ENCODE peak calls at places on chromosomes 1 and 21, in nine cellular contexts. O is K562; S is natural killer cell; C is fibroblast of mammary gland; H is WTC11; D is fibroblast of pulmonary artery; L is upper lobe of right lung; R is cardiac muscle cell; J is CD8-positive, alpha-beta T cell. G is an unnamed sample.

GRCh38 chr1:23555949-23556640 is 3.2 kb downstream of the ID3 start:
- DNase-seq in J (no peak), R (peak), L (no peak), D (peak), C (peak), O (no peak), H (peak), S (no peak), G (peak)

GRCh38 chr1:94246692-94247145 is 9.3 kb upstream of the ARHGAP29 start:
- DNase-seq in J (no peak), R (peak), L (no peak), O (no peak), C (no peak), D (peak), H (no peak), S (no peak), G (no peak)

GRCh38 chr1:205012416-205013140 is 30.4 kb upstream of the CNTN2 start:
- DNase-seq in S (no peak), O (no peak), D (no peak), J (no peak), C (no peak), H (no peak), R (no peak), L (no peak), G (peak)

GRCh38 chr1:203839081-203839480 is 22.3 kb upstream of the SNRPE start:
- DNase-seq in D (peak), R (no peak), S (no peak), O (no peak), L (no peak), H (no peak), C (peak), J (no peak), G (peak)

GRCh38 chr1:5598824-5599395 is 393.3 kb downstream of the NPHP4 start:
- DNase-seq in L (no peak), C (no peak), D (no peak), R (no peak), J (no peak), S (no peak), H (no peak), O (no peak), G (no peak)

GRCh38 chr1:84299536-84300260 is 1.8 kb upstream of the SAMD13 start:
- DNase-seq in J (no peak), H (no peak), R (no peak), D (peak), S (no peak), L (no peak), C (no peak), O (no peak), G (no peak)

GRCh38 chr1:46948629-46949282 is 7.5 kb upstream of the CYP4A11 start:
- DNase-seq in O (no peak), H (no peak), D (no peak), S (no peak), R (no peak), J (no peak), L (no peak), C (no peak), G (no peak)

GRCh38 chr21:26506951-26507350 is 66.1 kb downstream of the CYYR1 start:
- DNase-seq in S (no peak), J (no peak), R (no peak), H (no peak), D (peak), L (no peak), O (no peak), C (peak), G (peak)

GRCh38 chr1:217014066-217014465 is 290.8 kb upstream of the ESRRG start:
- DNase-seq in O (no peak), J (no peak), R (peak), S (no peak), H (no peak), L (no peak), C (no peak), D (no peak), G (no peak)

GRCh38 chr1:209675567-209676154 is 449 bp downstream of the G0S2 start:
- DNase-seq in S (no peak), O (no peak), H (peak), C (no peak), L (peak), D (no peak), J (no peak), R (peak), G (peak)

GRCh38 chr1:34688358-34688757 is 66.5 kb upstream of the GJB5 start:
- DNase-seq in D (no peak), O (no peak), H (no peak), R (no peak), C (no peak), L (no peak), S (no peak), J (no peak), G (no peak)

GRCh38 chr1:83581747-83582146 is 417.2 kb downstream of the TTLL7 start:
- DNase-seq in L (no peak), J (no peak), C (no peak), D (no peak), O (no peak), R (no peak), S (no peak), H (no peak), G (no peak)

GRCh38 chr1:180560200-180560867 is 1.6 kb downstream of the OVAAL start:
- DNase-seq in J (no peak), C (no peak), H (no peak), D (no peak), L (no peak), O (no peak), R (no peak), S (no peak), G (no peak)

GRCh38 chr1:32684167-32684811 is 18.3 kb downstream of the SYNC start:
- DNase-seq in H (no peak), D (peak), S (no peak), R (no peak), C (peak), O (no peak), J (no peak), L (peak), G (peak)

GRCh38 chr1:226711976-226712778 is 26.9 kb downstream of the ITPKB start:
- DNase-seq in S (peak), D (no peak), L (no peak), R (no peak), H (no peak), J (peak), C (no peak), O (no peak), G (no peak)

GRCh38 chr1:31815307-31815645 is 546 bp downstream of the SPOCD1 start:
- DNase-seq in L (no peak), D (no peak), J (no peak), H (no peak), S (no peak), C (no peak), O (no peak), R (no peak), G (no peak)

GRCh38 chr1:40939320-40940059 is 40.0 kb upstream of the CTPS1 start:
- DNase-seq in C (peak), H (no peak), D (peak), J (no peak), L (no peak), O (peak), S (no peak), R (no peak), G (peak)

GRCh38 chr1:2204384-2205190 is 10.0 kb upstream of the FAAP20 start:
- DNase-seq in L (peak), D (peak), C (peak), H (peak), J (no peak), R (no peak), O (peak), S (no peak), G (peak)

GRCh38 chr1:39134768-39135333 is 69.6 kb upstream of the MACF1 start:
- DNase-seq in O (no peak), J (no peak), C (no peak), D (no peak), S (no peak), H (no peak), R (no peak), L (no peak), G (no peak)

GRCh38 chr1:39131940-39132339 is 72.6 kb upstream of the MACF1 start:
- DNase-seq in H (no peak), O (no peak), S (no peak), L (no peak), R (no peak), C (no peak), J (no peak), D (no peak), G (no peak)

GRCh38 chr1:39133340-39133684 is 71.2 kb upstream of the MACF1 start:
- DNase-seq in H (no peak), C (no peak), J (no peak), L (no peak), D (no peak), R (no peak), O (no peak), S (no peak), G (no peak)

GRCh38 chr1:39130297-39130696 is 74.2 kb upstream of the MACF1 start:
- DNase-seq in L (no peak), D (peak), J (no peak), C (peak), H (no peak), O (no peak), R (no peak), S (no peak), G (peak)

DNA sequence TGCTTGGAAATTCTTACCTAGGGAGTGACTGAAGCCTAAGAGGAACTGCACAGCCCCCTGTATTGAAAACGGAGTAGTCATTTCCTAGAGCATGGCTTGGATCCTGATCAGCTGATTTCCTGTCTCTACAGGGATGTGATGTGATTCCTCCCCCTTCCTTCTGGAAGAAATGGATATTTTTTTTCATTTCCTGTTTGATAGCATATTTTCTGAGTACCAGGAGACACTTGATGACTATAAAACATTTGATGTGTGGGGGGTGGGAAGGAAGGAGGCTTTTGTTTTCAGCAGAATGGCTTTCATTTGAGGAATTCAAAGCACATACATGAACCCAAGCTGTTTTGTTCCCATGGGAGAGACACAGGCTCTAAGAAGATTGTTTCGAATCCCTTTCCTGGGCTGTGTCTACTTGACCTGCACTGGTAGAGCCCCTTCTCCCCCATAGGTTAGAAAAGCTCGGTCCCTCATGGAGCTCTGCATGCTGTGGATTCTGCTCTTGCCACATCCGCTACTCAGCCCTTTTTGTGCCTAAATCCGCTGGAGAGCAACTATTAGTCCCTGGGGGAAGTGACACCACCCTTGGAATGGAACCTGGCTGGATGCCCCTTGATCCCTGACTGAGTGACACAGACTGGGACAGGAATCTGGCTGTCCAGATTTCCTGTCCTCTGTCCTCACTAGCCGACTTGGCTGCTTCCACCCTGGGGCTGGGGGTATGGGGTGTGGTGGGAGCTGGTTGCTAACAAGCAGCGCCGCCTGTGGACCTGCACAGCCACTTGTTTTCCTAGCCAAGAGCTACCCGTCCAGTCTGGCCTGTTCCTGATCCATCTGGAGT is 71.8 kb upstream of the MACF1 start:
- DNase-seq in J (no peak), D (peak), R (peak), H (peak), O (peak), S (no peak), C (peak), L (peak), G (peak)
- TF ChIP-seq CTCF in J (no peak), D (peak), R (peak), H (no peak), O (peak), S (no peak), C (no peak), L (peak), G (no peak)

DNA sequence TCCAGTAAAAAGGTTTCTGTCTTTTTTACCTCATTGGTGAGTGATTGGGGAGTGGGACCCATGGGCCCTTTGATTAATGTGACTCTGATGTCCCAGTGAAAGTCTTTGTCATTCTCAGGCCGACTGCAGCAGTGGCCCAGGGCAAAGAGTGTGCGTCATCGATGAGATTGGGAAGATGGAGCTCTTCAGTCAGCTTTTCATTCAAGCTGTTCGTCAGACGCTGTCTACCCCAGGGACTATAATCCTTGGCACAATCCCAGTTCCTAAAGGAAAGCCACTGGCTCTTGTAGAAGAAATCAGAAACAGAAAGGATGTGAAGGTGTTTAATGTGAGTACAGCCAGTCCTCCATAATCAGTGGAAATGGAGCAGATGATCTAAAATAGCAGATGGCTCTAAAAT is 19.4 kb downstream of the NTPCR start:
- DNase-seq in D (no peak), R (no peak), J (no peak), C (peak), H (no peak), L (no peak), S (no peak), O (no peak), G (no peak)
- TF ChIP-seq CTCF in D (no peak), R (no peak), J (no peak), C (no peak), H (no peak), L (no peak), S (no peak), O (no peak), G (no peak)

GRCh38 chr1:228226956-228227791 is 19.3 kb downstream of the OBSCN start:
- DNase-seq in S (no peak), D (peak), J (no peak), H (no peak), L (no peak), C (peak), O (no peak), R (no peak), G (peak)
- TF ChIP-seq CTCF in S (no peak), D (peak), J (no peak), H (no peak), L (peak), C (no peak), O (peak), R (peak), G (peak)

DNA sequence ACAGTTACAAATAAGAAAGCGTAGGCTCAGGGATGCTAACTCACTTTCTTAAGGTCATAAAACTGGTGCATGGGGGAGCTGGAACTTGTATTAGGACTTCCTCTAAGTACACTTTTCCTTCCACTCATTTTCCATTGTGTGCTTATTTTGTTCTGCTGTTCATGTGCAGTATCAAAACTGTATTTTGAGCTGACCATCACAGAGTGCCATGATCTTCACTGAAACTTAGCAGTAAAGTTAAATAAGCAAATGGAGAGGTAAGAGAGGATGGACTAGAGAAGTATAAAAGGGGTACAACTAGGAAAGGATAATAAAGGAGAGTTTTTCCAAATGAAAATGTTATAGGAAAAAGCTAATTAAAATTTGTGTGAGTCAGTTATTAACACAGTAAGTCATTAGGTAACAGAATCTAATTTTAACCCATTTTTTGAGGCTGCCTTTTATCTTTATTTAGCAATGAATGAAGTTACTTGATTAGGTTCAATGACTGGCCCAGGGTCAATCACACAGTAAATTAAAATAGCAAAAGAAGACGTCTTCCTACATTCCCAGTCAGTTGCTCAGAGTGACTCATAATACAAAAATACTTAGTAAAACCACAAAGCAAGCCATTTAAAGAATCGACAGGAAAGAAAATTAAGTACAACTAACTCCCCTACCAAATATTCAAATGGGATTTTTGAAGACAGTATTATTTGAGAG is 165.8 kb upstream of the C1orf105 start:
- DNase-seq in J (no peak), S (no peak), O (no peak), H (no peak), L (no peak), C (peak), R (no peak), D (peak), G (peak)
- TF ChIP-seq CTCF in J (no peak), S (no peak), O (no peak), H (no peak), L (no peak), C (no peak), R (no peak), D (no peak), G (no peak)

DNA sequence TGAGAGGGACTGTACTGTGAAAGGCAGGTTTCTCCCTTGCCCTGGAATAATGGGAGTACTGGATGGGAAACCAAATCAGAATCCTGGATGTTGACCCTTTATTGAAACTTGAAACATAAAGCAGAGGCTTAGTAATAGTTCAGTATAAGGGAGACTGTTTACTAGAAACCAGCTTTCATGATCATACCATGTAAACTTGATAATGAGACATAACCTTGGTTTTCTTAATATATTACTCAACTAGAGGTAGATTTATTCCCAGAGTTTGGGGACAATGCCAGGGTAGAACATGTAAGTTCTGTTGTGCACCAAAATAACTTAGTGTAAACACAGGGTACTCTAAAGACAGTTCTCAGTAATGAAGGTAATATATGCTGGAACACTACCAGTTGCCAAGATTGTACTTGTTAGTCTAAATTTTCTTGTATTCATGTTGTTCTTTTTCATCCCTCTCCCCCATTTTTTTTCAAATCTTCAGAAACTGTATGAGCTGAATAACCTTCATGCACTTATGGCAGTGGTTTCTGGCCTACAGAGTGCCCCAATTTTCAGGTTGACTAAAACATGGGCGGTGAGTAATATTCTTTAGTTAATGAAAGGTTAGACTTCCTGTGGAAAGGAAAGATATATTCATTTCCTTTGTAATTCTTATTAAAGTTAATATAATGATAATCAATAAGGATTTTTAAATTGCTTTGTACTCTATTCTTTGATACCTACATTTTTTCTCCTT is 49.6 kb downstream of the ANGPTL1 start:
- DNase-seq in J (no peak), R (no peak), O (no peak), C (no peak), L (no peak), S (no peak), D (no peak), H (no peak), G (no peak)
- TF ChIP-seq CTCF in J (no peak), R (no peak), O (no peak), C (no peak), L (no peak), S (no peak), D (no peak), H (no peak), G (no peak)

GRCh38 chr21:46228345-46229051 is at the start of gene LSS:
- DNase-seq in R (peak), D (peak), O (peak), S (peak), J (peak), C (peak), H (peak), L (peak), G (peak)

GRCh38 chr21:46226920-46227599 is 1.5 kb downstream of the LSS start:
- DNase-seq in C (peak), S (no peak), H (no peak), D (peak), L (peak), R (peak), O (no peak), J (no peak), G (peak)

GRCh38 chr21:46229133-46229922 is 754 bp upstream of the LSS start:
- DNase-seq in D (no peak), H (no peak), C (no peak), R (no peak), S (no peak), J (no peak), O (peak), L (no peak), G (no peak)

GRCh38 chr21:46226146-46226545 is 2.4 kb downstream of the LSS start:
- DNase-seq in R (no peak), L (peak), H (no peak), J (no peak), S (no peak), C (peak), O (no peak), D (peak), G (no peak)

DNA sequence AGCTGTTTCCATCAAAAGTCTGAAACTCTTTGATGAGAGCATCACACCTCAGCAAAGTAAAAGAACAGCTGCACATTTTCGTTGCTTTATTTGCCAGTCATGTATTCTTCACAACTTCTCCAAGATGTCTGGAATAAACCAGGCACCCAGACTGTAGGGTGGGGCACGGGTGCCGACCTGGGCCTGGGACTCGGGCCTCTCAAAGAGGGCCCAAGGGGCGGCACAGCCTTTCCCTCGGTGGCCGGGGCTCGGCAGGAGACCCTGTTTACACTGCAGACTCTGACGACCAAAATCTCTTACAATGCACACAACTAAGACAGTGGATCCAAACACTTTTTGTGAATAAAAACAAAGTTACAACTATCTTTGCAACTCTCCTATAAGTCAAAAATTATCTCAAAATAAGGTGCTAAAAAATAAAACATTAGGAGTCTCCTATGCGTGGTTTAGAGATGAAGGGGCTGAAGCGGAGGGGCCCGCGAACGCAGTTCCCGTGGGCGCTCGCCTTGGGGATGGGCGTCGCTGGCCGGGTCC is 696 bp downstream of the LSS start:
- DNase-seq in O (no peak), C (no peak), S (no peak), L (no peak), D (peak), J (no peak), R (peak), H (no peak), G (no peak)
- TF ChIP-seq CTCF in O (no peak), C (no peak), S (no peak), L (no peak), D (no peak), J (no peak), R (no peak), H (no peak), G (no peak)

G was measured in AG10803.